ENCODE peak calls at places on chromosomes 3 and 15, in seven cellular contexts. X is anterior cingulate cortex; G is coronary artery; V is naive thymus-derived CD8-positive, alpha-beta T cell; W is left colon; N is astrocyte of the spinal cord; E is T follicular helper cell. Q is an unnamed sample.

GRCh38 chr3:195558602-195559001 is 15.5 kb upstream of the PPP1R2 start:
- DNase-seq in X (no peak), G (no peak), V (peak), W (peak), N (no peak), E (no peak), Q (no peak)

GRCh38 chr3:85387913-85388510 is 429.2 kb downstream of the CADM2 start:
- DNase-seq in X (no peak), G (no peak), V (no peak), W (no peak), N (no peak), E (no peak), Q (no peak)

GRCh38 chr3:179801831-179802230 is 149.0 kb downstream of the USP13 start:
- DNase-seq in X (no peak), G (no peak), V (no peak), W (no peak), N (no peak), E (no peak), Q (no peak)

GRCh38 chr3:65439641-65440040 is 599.1 kb downstream of the MAGI1 start:
- DNase-seq in X (peak), G (no peak), V (no peak), W (peak), N (peak), E (no peak), Q (no peak)

GRCh38 chr3:21170964-21171363 is 580.0 kb downstream of the ZNF385D start:
- DNase-seq in X (no peak), G (no peak), V (no peak), W (no peak), N (no peak), E (no peak), Q (no peak)

GRCh38 chr15:96619171-96619570 is 288.7 kb downstream of the NR2F2 start:
- DNase-seq in X (no peak), G (no peak), V (no peak), W (no peak), N (no peak), E (no peak), Q (no peak)

GRCh38 chr15:94793641-94794040 is 562.3 kb downstream of the MCTP2 start:
- DNase-seq in X (no peak), G (no peak), V (no peak), W (no peak), N (peak), E (no peak), Q (no peak)

GRCh38 chr3:120072867-120073525 is 21.3 kb downstream of the GSK3B start:
- DNase-seq in X (no peak), G (no peak), V (no peak), W (no peak), N (no peak), E (no peak), Q (no peak)

GRCh38 chr15:73921257-73921890 is 4.9 kb upstream of the LOXL1 start:
- DNase-seq in X (no peak), G (no peak), V (no peak), W (no peak), N (no peak), E (no peak), Q (no peak)

GRCh38 chr3:188021502-188022040 is 132.4 kb upstream of the LPP start:
- DNase-seq in X (no peak), G (no peak), V (no peak), W (no peak), N (peak), E (no peak), Q (no peak)

GRCh38 chr3:21954709-21955108 is 203.7 kb upstream of the ZNF385D start:
- DNase-seq in X (no peak), G (no peak), V (no peak), W (no peak), N (peak), E (no peak), Q (no peak)

GRCh38 chr3:103170651-103171050 is 735.8 kb downstream of the ZPLD1 start:
- DNase-seq in X (no peak), G (no peak), V (no peak), W (no peak), N (no peak), E (no peak), Q (no peak)

GRCh38 chr15:101022876-101023275 is 103.7 kb downstream of the LRRK1 start:
- DNase-seq in X (no peak), G (peak), V (no peak), W (no peak), N (no peak), E (no peak), Q (no peak)

GRCh38 chr3:33360136-33360825 is 79.9 kb downstream of the UBP1 start:
- DNase-seq in X (no peak), G (no peak), V (no peak), W (no peak), N (peak), E (no peak), Q (no peak)

GRCh38 chr3:187985636-187986035 is 168.3 kb upstream of the LPP start:
- DNase-seq in X (no peak), G (no peak), V (no peak), W (no peak), N (no peak), E (no peak), Q (no peak)

GRCh38 chr3:121627211-121627610 is 33.5 kb downstream of the HCLS1 start:
- DNase-seq in X (no peak), G (no peak), V (no peak), W (no peak), N (no peak), E (no peak), Q (no peak)

GRCh38 chr3:58299839-58300516 is 6.1 kb upstream of the RPP14 start:
- DNase-seq in X (no peak), G (no peak), V (no peak), W (no peak), N (peak), E (no peak), Q (no peak)

GRCh38 chr15:43441316-43441715 is 51.6 kb downstream of the TP53BP1 start:
- DNase-seq in X (no peak), G (no peak), V (no peak), W (no peak), N (peak), E (no peak), Q (no peak)

GRCh38 chr3:102748646-102749045 is 313.8 kb downstream of the ZPLD1 start:
- DNase-seq in X (no peak), G (no peak), V (no peak), W (no peak), N (no peak), E (no peak), Q (no peak)

GRCh38 chr3:99978221-99978620 is 136.1 kb downstream of the FILIP1L start:
- DNase-seq in X (no peak), G (no peak), V (no peak), W (no peak), N (no peak), E (no peak), Q (no peak)

GRCh38 chr15:100902436-100903190 is 16.5 kb upstream of the LRRK1 start:
- DNase-seq in X (no peak), G (peak), V (no peak), W (peak), N (peak), E (no peak), Q (no peak)

GRCh38 chr3:27615555-27615954 is 106.6 kb downstream of the EOMES start:
- DNase-seq in X (no peak), G (no peak), V (no peak), W (no peak), N (no peak), E (no peak), Q (no peak)

GRCh38 chr3:54447427-54447826 is 325.1 kb downstream of the CACNA2D3 start:
- DNase-seq in X (no peak), G (no peak), V (no peak), W (no peak), N (no peak), E (no peak), Q (no peak)

Q was measured in type B pancreatic cell.